ENCODE peak calls at places on chromosomes 13 and 19, in four cellular contexts. One of them, this sample, is unnamed.
A peak's percentile ranks its signal among the peaks of the same experiment; 100 is the strongest.

GRCh38 chr13:75170321-75170720 is 311.6 kb downstream of the TBC1D4 start:
- DNase-seq in stimulated activated naive CD4-positive, alpha-beta T cell: no peak
- DNase-seq in anterior cingulate cortex: no peak
- DNase-seq in stimulated activated CD8-positive, alpha-beta memory T cell treated with anti-CD3 and anti-CD28 coated beads, Interleukin-2, amount 100 ng/mL, for 1 hour: no peak
- DNase-seq in this sample: no peak

GRCh38 chr13:73876323-73876722 is 257.9 kb downstream of the KLF12 start:
- DNase-seq in stimulated activated naive CD4-positive, alpha-beta T cell: no peak
- DNase-seq in stimulated activated CD8-positive, alpha-beta memory T cell treated with anti-CD3 and anti-CD28 coated beads, Interleukin-2, amount 100 ng/mL, for 1 hour: no peak
- DNase-seq in anterior cingulate cortex: no peak
- DNase-seq in this sample: no peak

GRCh38 chr13:103883152-103883551 is 816.9 kb upstream of the SLC10A2 start:
- DNase-seq in stimulated activated CD8-positive, alpha-beta memory T cell treated with anti-CD3 and anti-CD28 coated beads, Interleukin-2, amount 100 ng/mL, for 1 hour: no peak
- DNase-seq in anterior cingulate cortex: peak; percentile 82
- DNase-seq in stimulated activated naive CD4-positive, alpha-beta T cell: no peak
- DNase-seq in this sample: peak; percentile 80

GRCh38 chr19:50315773-50316448 is 13.3 kb downstream of the KCNC3 start:
- DNase-seq in stimulated activated CD8-positive, alpha-beta memory T cell treated with anti-CD3 and anti-CD28 coated beads, Interleukin-2, amount 100 ng/mL, for 1 hour: no peak
- DNase-seq in stimulated activated naive CD4-positive, alpha-beta T cell: no peak
- DNase-seq in anterior cingulate cortex: no peak
- DNase-seq in this sample: no peak

GRCh38 chr13:44117351-44117750 is 237.6 kb downstream of the LACC1 start:
- DNase-seq in stimulated activated CD8-positive, alpha-beta memory T cell treated with anti-CD3 and anti-CD28 coated beads, Interleukin-2, amount 100 ng/mL, for 1 hour: no peak
- DNase-seq in stimulated activated naive CD4-positive, alpha-beta T cell: no peak
- DNase-seq in anterior cingulate cortex: no peak
- DNase-seq in this sample: peak; percentile 6

GRCh38 chr19:46022431-46023310 is at the start of gene PGLYRP1:
- DNase-seq in stimulated activated naive CD4-positive, alpha-beta T cell: no peak
- DNase-seq in stimulated activated CD8-positive, alpha-beta memory T cell treated with anti-CD3 and anti-CD28 coated beads, Interleukin-2, amount 100 ng/mL, for 1 hour: no peak
- DNase-seq in anterior cingulate cortex: no peak
- DNase-seq in this sample: no peak

GRCh38 chr13:79457948-79458347 is 23.0 kb upstream of the NDFIP2 start:
- DNase-seq in stimulated activated CD8-positive, alpha-beta memory T cell treated with anti-CD3 and anti-CD28 coated beads, Interleukin-2, amount 100 ng/mL, for 1 hour: no peak
- DNase-seq in stimulated activated naive CD4-positive, alpha-beta T cell: no peak
- DNase-seq in anterior cingulate cortex: no peak
- DNase-seq in this sample: peak; percentile 71

GRCh38 chr13:96053003-96053703 is at the start of gene UGGT2:
- DNase-seq in stimulated activated naive CD4-positive, alpha-beta T cell: no peak
- DNase-seq in anterior cingulate cortex: peak; percentile 82
- DNase-seq in stimulated activated CD8-positive, alpha-beta memory T cell treated with anti-CD3 and anti-CD28 coated beads, Interleukin-2, amount 100 ng/mL, for 1 hour: no peak
- DNase-seq in this sample: peak; percentile 100

This sample was measured in AG08395.